ENCODE peak calls at places on chromosomes 2 and 18, in six cellular contexts. One of them, this sample, is unnamed. For H3K4me1, the result is how much of the 10 kb centered on the place peaks cover.

GRCh38 chr18:66708631-66709030 is 104.7 kb upstream of the CDH19 start:
- DNase-seq in lower lobe of right lung: no peak
- DNase-seq in pancreas: no peak
- DNase-seq in mammary epithelial cell: no peak
- DNase-seq in tibial artery: no peak
- DNase-seq in prostate gland: no peak
- DNase-seq in this sample: no peak

GRCh38 chr2:186771395-186771794 is 77.5 kb downstream of the FAM171B start:
- DNase-seq in prostate gland: no peak
- DNase-seq in lower lobe of right lung: no peak
- DNase-seq in pancreas: no peak
- DNase-seq in tibial artery: no peak
- DNase-seq in mammary epithelial cell: peak
- DNase-seq in this sample: no peak

GRCh38 chr18:46260879-46261143 is 156.6 kb downstream of the HAUS1 start:
- DNase-seq in pancreas: no peak
- DNase-seq in tibial artery: no peak
- DNase-seq in mammary epithelial cell: no peak
- DNase-seq in prostate gland: no peak
- DNase-seq in lower lobe of right lung: no peak
- DNase-seq in this sample: no peak

GRCh38 chr2:127641846-127642510 is 4.0 kb upstream of the GPR17 start:
- DNase-seq in pancreas: peak
- DNase-seq in lower lobe of right lung: no peak
- DNase-seq in prostate gland: no peak
- DNase-seq in mammary epithelial cell: no peak
- DNase-seq in tibial artery: no peak
- DNase-seq in this sample: peak

GRCh38 chr2:145617906-145618305 is 1098.0 kb upstream of the ZEB2 start:
- DNase-seq in prostate gland: no peak
- DNase-seq in lower lobe of right lung: no peak
- DNase-seq in pancreas: no peak
- DNase-seq in tibial artery: no peak
- DNase-seq in mammary epithelial cell: peak
- DNase-seq in this sample: no peak

GRCh38 chr2:8437228-8437948 is 244.5 kb upstream of the ID2 start:
- DNase-seq in mammary epithelial cell: peak
- DNase-seq in prostate gland: no peak
- DNase-seq in tibial artery: no peak
- DNase-seq in pancreas: no peak
- DNase-seq in lower lobe of right lung: no peak
- DNase-seq in this sample: no peak

GRCh38 chr2:191245046-191245868 is at the start of gene MYO1B:
- DNase-seq in mammary epithelial cell: peak
- DNase-seq in prostate gland: peak
- DNase-seq in pancreas: peak
- DNase-seq in lower lobe of right lung: peak
- DNase-seq in tibial artery: peak
- DNase-seq in this sample: peak

GRCh38 chr2:20654414-20654813 is 3.5 kb upstream of the HS1BP3 start:
- DNase-seq in pancreas: no peak
- DNase-seq in prostate gland: no peak
- DNase-seq in tibial artery: no peak
- DNase-seq in mammary epithelial cell: no peak
- DNase-seq in lower lobe of right lung: no peak
- DNase-seq in this sample: no peak

GRCh38 chr2:215476424-215476823 is 40.6 kb upstream of the FN1 start:
- DNase-seq in mammary epithelial cell: no peak
- DNase-seq in pancreas: no peak
- DNase-seq in tibial artery: no peak
- DNase-seq in prostate gland: no peak
- DNase-seq in lower lobe of right lung: no peak
- DNase-seq in this sample: no peak

GRCh38 chr18:2854871-2855270 is 8.1 kb downstream of the EMILIN2 start:
- DNase-seq in tibial artery: peak
- DNase-seq in pancreas: no peak
- DNase-seq in prostate gland: no peak
- DNase-seq in mammary epithelial cell: no peak
- DNase-seq in lower lobe of right lung: no peak
- DNase-seq in this sample: no peak

GRCh38 chr18:2853926-2854664 is 7.3 kb downstream of the EMILIN2 start:
- DNase-seq in prostate gland: no peak
- DNase-seq in tibial artery: no peak
- DNase-seq in lower lobe of right lung: no peak
- DNase-seq in mammary epithelial cell: no peak
- DNase-seq in pancreas: no peak
- DNase-seq in this sample: no peak

GRCh38 chr18:2857491-2858063 is 10.8 kb downstream of the EMILIN2 start:
- DNase-seq in tibial artery: peak
- DNase-seq in mammary epithelial cell: no peak
- DNase-seq in pancreas: no peak
- DNase-seq in lower lobe of right lung: peak
- DNase-seq in prostate gland: no peak
- DNase-seq in this sample: peak

GRCh38 chr18:2856499-2856898 is 9.7 kb downstream of the EMILIN2 start:
- DNase-seq in lower lobe of right lung: no peak
- DNase-seq in prostate gland: no peak
- DNase-seq in tibial artery: no peak
- DNase-seq in mammary epithelial cell: no peak
- DNase-seq in pancreas: no peak
- DNase-seq in this sample: no peak

GRCh38 chr18:2855560-2856350 is 8.9 kb downstream of the EMILIN2 start:
- DNase-seq in pancreas: no peak
- DNase-seq in mammary epithelial cell: peak
- DNase-seq in tibial artery: no peak
- DNase-seq in prostate gland: no peak
- DNase-seq in lower lobe of right lung: no peak
- DNase-seq in this sample: no peak
- H3K4me3 ChIP-seq in pancreas: no peak
- H3K4me3 ChIP-seq in mammary epithelial cell: no peak
- H3K4me3 ChIP-seq in tibial artery: no peak
- H3K4me3 ChIP-seq in prostate gland: no peak
- H3K4me3 ChIP-seq in lower lobe of right lung: no peak
- H3K4me3 ChIP-seq in this sample: no peak

DNA sequence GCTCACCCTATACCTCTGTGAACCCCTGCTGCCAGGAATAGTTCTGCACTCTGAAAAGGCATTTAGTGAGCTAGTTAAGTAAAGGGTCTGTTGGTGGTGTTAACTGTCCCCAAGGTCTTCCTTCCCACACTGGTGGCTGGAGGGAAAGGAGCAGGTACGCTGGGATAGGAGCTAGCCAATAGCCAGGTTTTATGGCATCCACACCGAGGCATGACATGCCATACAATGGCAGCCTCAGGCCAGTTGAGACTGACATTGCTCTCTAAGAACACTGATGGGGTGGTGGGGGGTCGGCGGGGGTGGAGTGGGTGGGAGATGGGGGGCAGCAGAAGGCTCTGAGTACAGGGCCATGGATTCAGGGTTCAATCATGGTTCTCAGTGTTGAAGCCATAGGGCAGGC is 135.9 kb downstream of the CTIF start:
- DNase-seq in mammary epithelial cell: no peak
- DNase-seq in prostate gland: no peak
- DNase-seq in pancreas: no peak
- DNase-seq in tibial artery: no peak
- DNase-seq in lower lobe of right lung: no peak
- DNase-seq in this sample: no peak
- H3K4me1 ChIP-seq in mammary epithelial cell: under half
- H3K4me1 ChIP-seq in prostate gland: under half
- H3K4me1 ChIP-seq in pancreas: under half
- H3K4me1 ChIP-seq in tibial artery: under half
- H3K4me1 ChIP-seq in lower lobe of right lung: under half
- H3K4me1 ChIP-seq in this sample: under half

GRCh38 chr2:30948857-30949256 is 141.6 kb upstream of the CAPN13 start:
- DNase-seq in lower lobe of right lung: no peak
- DNase-seq in pancreas: no peak
- DNase-seq in tibial artery: no peak
- DNase-seq in prostate gland: no peak
- DNase-seq in mammary epithelial cell: no peak
- DNase-seq in this sample: no peak
- TF ChIP-seq CTCF in lower lobe of right lung: no peak
- TF ChIP-seq CTCF in pancreas: no peak
- TF ChIP-seq CTCF in tibial artery: no peak
- TF ChIP-seq CTCF in prostate gland: no peak
- TF ChIP-seq CTCF in mammary epithelial cell: no peak
- TF ChIP-seq CTCF in this sample: no peak

GRCh38 chr2:5694016-5694690 is 2.0 kb downstream of the SOX11 start:
- DNase-seq in tibial artery: no peak
- DNase-seq in mammary epithelial cell: no peak
- DNase-seq in prostate gland: no peak
- DNase-seq in lower lobe of right lung: no peak
- DNase-seq in pancreas: no peak
- DNase-seq in this sample: no peak
- H3K4me3 ChIP-seq in tibial artery: no peak
- H3K4me3 ChIP-seq in mammary epithelial cell: no peak
- H3K4me3 ChIP-seq in prostate gland: no peak
- H3K4me3 ChIP-seq in lower lobe of right lung: no peak
- H3K4me3 ChIP-seq in pancreas: no peak
- H3K4me3 ChIP-seq in this sample: no peak